ENCODE peak calls at places on chromosomes 3 and 15, in four cellular contexts. One of them, this sample, is unnamed.

GRCh38 chr3:40306336-40306735 is 3.2 kb upstream of the EIF1B start:
- DNase-seq in fibroblast of pulmonary artery: no peak
- DNase-seq in activated naive CD4-positive, alpha-beta T cell treated with anti-CD3 and anti-CD28 coated beads, Interleukin-2, amount 10 ng/mL, durations not matched to agents 7 days and 5 days: no peak
- DNase-seq in left ventricle myocardium superior: no peak
- DNase-seq in this sample: no peak

GRCh38 chr3:9970020-9970652 is 16.5 kb downstream of the EMC3 start:
- DNase-seq in left ventricle myocardium superior: no peak
- DNase-seq in activated naive CD4-positive, alpha-beta T cell treated with anti-CD3 and anti-CD28 coated beads, Interleukin-2, amount 10 ng/mL, durations not matched to agents 7 days and 5 days: no peak
- DNase-seq in fibroblast of pulmonary artery: peak
- DNase-seq in this sample: peak

GRCh38 chr15:58505581-58505980 is 73.8 kb downstream of the LIPC start:
- DNase-seq in left ventricle myocardium superior: no peak
- DNase-seq in fibroblast of pulmonary artery: peak
- DNase-seq in activated naive CD4-positive, alpha-beta T cell treated with anti-CD3 and anti-CD28 coated beads, Interleukin-2, amount 10 ng/mL, durations not matched to agents 7 days and 5 days: no peak
- DNase-seq in this sample: peak

GRCh38 chr15:55775316-55775715 is 32.4 kb upstream of the PRTG start:
- DNase-seq in activated naive CD4-positive, alpha-beta T cell treated with anti-CD3 and anti-CD28 coated beads, Interleukin-2, amount 10 ng/mL, durations not matched to agents 7 days and 5 days: no peak
- DNase-seq in left ventricle myocardium superior: no peak
- DNase-seq in fibroblast of pulmonary artery: no peak
- DNase-seq in this sample: no peak

GRCh38 chr3:123021388-123021787 is 6.2 kb downstream of the SEMA5B start:
- DNase-seq in fibroblast of pulmonary artery: no peak
- DNase-seq in activated naive CD4-positive, alpha-beta T cell treated with anti-CD3 and anti-CD28 coated beads, Interleukin-2, amount 10 ng/mL, durations not matched to agents 7 days and 5 days: no peak
- DNase-seq in left ventricle myocardium superior: no peak
- DNase-seq in this sample: no peak

GRCh38 chr3:42527368-42527917 is 25.0 kb downstream of the VIPR1 start:
- DNase-seq in activated naive CD4-positive, alpha-beta T cell treated with anti-CD3 and anti-CD28 coated beads, Interleukin-2, amount 10 ng/mL, durations not matched to agents 7 days and 5 days: no peak
- DNase-seq in left ventricle myocardium superior: no peak
- DNase-seq in fibroblast of pulmonary artery: no peak
- DNase-seq in this sample: no peak

GRCh38 chr3:128590948-128591347 is 59.7 kb downstream of the RPN1 start:
- DNase-seq in fibroblast of pulmonary artery: no peak
- DNase-seq in activated naive CD4-positive, alpha-beta T cell treated with anti-CD3 and anti-CD28 coated beads, Interleukin-2, amount 10 ng/mL, durations not matched to agents 7 days and 5 days: no peak
- DNase-seq in left ventricle myocardium superior: no peak
- DNase-seq in this sample: no peak

GRCh38 chr3:171950373-171950772 is 89.0 kb upstream of the FNDC3B start:
- DNase-seq in activated naive CD4-positive, alpha-beta T cell treated with anti-CD3 and anti-CD28 coated beads, Interleukin-2, amount 10 ng/mL, durations not matched to agents 7 days and 5 days: no peak
- DNase-seq in fibroblast of pulmonary artery: peak
- DNase-seq in left ventricle myocardium superior: no peak
- DNase-seq in this sample: peak

GRCh38 chr3:119310052-119310451 is 15.9 kb downstream of the ARHGAP31 start:
- DNase-seq in fibroblast of pulmonary artery: peak
- DNase-seq in left ventricle myocardium superior: no peak
- DNase-seq in activated naive CD4-positive, alpha-beta T cell treated with anti-CD3 and anti-CD28 coated beads, Interleukin-2, amount 10 ng/mL, durations not matched to agents 7 days and 5 days: no peak
- DNase-seq in this sample: peak

GRCh38 chr3:136516095-136516494 is 236.1 kb downstream of the STAG1 start:
- DNase-seq in left ventricle myocardium superior: no peak
- DNase-seq in activated naive CD4-positive, alpha-beta T cell treated with anti-CD3 and anti-CD28 coated beads, Interleukin-2, amount 10 ng/mL, durations not matched to agents 7 days and 5 days: no peak
- DNase-seq in fibroblast of pulmonary artery: no peak
- DNase-seq in this sample: no peak

GRCh38 chr3:9224490-9224889 is 25.0 kb downstream of the SRGAP3 start:
- DNase-seq in fibroblast of pulmonary artery: peak
- DNase-seq in activated naive CD4-positive, alpha-beta T cell treated with anti-CD3 and anti-CD28 coated beads, Interleukin-2, amount 10 ng/mL, durations not matched to agents 7 days and 5 days: peak
- DNase-seq in left ventricle myocardium superior: no peak
- DNase-seq in this sample: no peak